ENCODE peak calls at places on chromosomes 5 and 9, in ten cellular contexts. N, H, A, D, K, W, M, T, F and R are unnamed samples.

GRCh38 chr9:86901511-86901910 is 45.8 kb downstream of the GAS1 start:
- DNase-seq in N (no peak), H (no peak), A (no peak), D (no peak), K (no peak), W (no peak), M (no peak), T (no peak), F (no peak), R (no peak)

GRCh38 chr5:40623480-40624420 is 56.0 kb upstream of the PTGER4 start:
- DNase-seq in N (no peak), H (no peak), A (peak; percentile 14), D (no peak), K (no peak), W (no peak), M (no peak), T (no peak), F (no peak), R (no peak)

GRCh38 chr5:97042981-97043380 is 99.4 kb downstream of the LIX1 start:
- DNase-seq in N (no peak), H (no peak), A (no peak), D (no peak), K (no peak), W (no peak), M (no peak), T (peak; percentile 8), F (no peak), R (peak; percentile 63)

GRCh38 chr9:116421006-116421538 is 266.0 kb upstream of the TRIM32 start:
- DNase-seq in N (no peak), H (no peak), A (no peak), D (no peak), K (peak; percentile 43), W (no peak), M (no peak), T (peak; percentile 14), F (no peak), R (no peak)

GRCh38 chr5:60722416-60722815 is 22.4 kb upstream of the DEPDC1B start:
- DNase-seq in N (no peak), H (no peak), A (no peak), D (no peak), K (no peak), W (no peak), M (peak; percentile 80), T (no peak), F (no peak), R (no peak)

GRCh38 chr5:40453689-40454088 is 226.0 kb upstream of the PTGER4 start:
- DNase-seq in N (no peak), H (no peak), A (no peak), D (no peak), K (no peak), W (no peak), M (no peak), T (no peak), F (no peak), R (no peak)

GRCh38 chr5:146690880-146691355 is 174.9 kb upstream of the GPR151 start:
- DNase-seq in N (no peak), H (no peak), A (no peak), D (no peak), K (no peak), W (no peak), M (no peak), T (no peak), F (peak; percentile 98), R (no peak)

GRCh38 chr9:83707518-83707767 is 315 bp downstream of the UBQLN1 start:
- DNase-seq in N (no peak), H (no peak), A (no peak), D (peak; percentile 42), K (peak; percentile 79), W (peak; percentile 91), M (peak; percentile 63), T (peak; percentile 81), F (no peak), R (peak; percentile 90)

GRCh38 chr9:37453827-37454226 is 11.4 kb downstream of the ZBTB5 start:
- DNase-seq in N (no peak), H (no peak), A (no peak), D (peak; percentile 82), K (no peak), W (no peak), M (no peak), T (no peak), F (no peak), R (no peak)

GRCh38 chr5:139985733-139986132 is 57.4 kb downstream of the NRG2 start:
- DNase-seq in N (no peak), H (no peak), A (no peak), D (peak; percentile 94), K (peak; percentile 88), W (no peak), M (no peak), T (peak; percentile 79), F (no peak), R (peak; percentile 93)